ENCODE peak calls at places on chromosomes 1 and 21, in seven cellular contexts. O is IMR-90, S is H9, A is H1, G is mesenchymal stem cell, H is mesendoderm, Y is trophoblast cell. W is an unnamed sample.

GRCh38 chr1:67460648-67461500 is 30.7 kb upstream of the SERBP1 start:
- DNase-seq in O (no peak), S (peak; percentile 36), A (no peak), G (no peak), H (peak; percentile 18), Y (peak; percentile 57), W (no peak)

GRCh38 chr1:24926596-24927249 is 3.4 kb downstream of the RUNX3 start:
- DNase-seq in O (no peak), S (no peak), A (no peak), G (peak; percentile 23), H (peak; percentile 46), Y (no peak), W (peak; percentile 53)

GRCh38 chr1:153612111-153612754 is 704 bp downstream of the S100A16 start:
- DNase-seq in O (no peak), S (no peak), A (no peak), G (no peak), H (no peak), Y (no peak), W (no peak)

GRCh38 chr21:15631342-15631741 is 98.4 kb upstream of the USP25 start:
- DNase-seq in O (peak; percentile 71), S (no peak), A (no peak), G (peak; percentile 75), H (no peak), Y (peak; percentile 33), W (no peak)

GRCh38 chr1:190119683-190120082 is 358.0 kb downstream of the BRINP3 start:
- DNase-seq in O (no peak), S (no peak), A (no peak), G (no peak), H (peak; percentile 0), Y (no peak), W (no peak)

GRCh38 chr1:32273389-32274208 is 18.3 kb upstream of the HDAC1 start:
- DNase-seq in O (peak; percentile 9), S (peak; percentile 97), A (peak; percentile 77), G (peak; percentile 27), H (peak; percentile 92), Y (no peak), W (no peak)

GRCh38 chr1:237258871-237259270 is 216.9 kb downstream of the RYR2 start:
- DNase-seq in O (no peak), S (no peak), A (no peak), G (no peak), H (no peak), Y (no peak), W (no peak)

GRCh38 chr1:31814041-31814511 is 1.7 kb downstream of the SPOCD1 start:
- DNase-seq in O (no peak), S (no peak), A (no peak), G (no peak), H (no peak), Y (no peak), W (no peak)

GRCh38 chr21:27251752-27252151 is 284.9 kb upstream of the ADAMTS5 start:
- DNase-seq in O (no peak), S (no peak), A (no peak), G (no peak), H (no peak), Y (no peak), W (no peak)

GRCh38 chr1:13828454-13829151 is 128.6 kb downstream of the PRDM2 start:
- DNase-seq in O (no peak), S (peak; percentile 89), A (peak; percentile 93), G (no peak), H (peak; percentile 79), Y (no peak), W (no peak)

GRCh38 chr1:98739762-98740161 is 78.2 kb downstream of the SNX7 start:
- DNase-seq in O (no peak), S (no peak), A (no peak), G (no peak), H (no peak), Y (no peak), W (no peak)

GRCh38 chr1:169892176-169892818 is 1.4 kb downstream of the SCYL3 start:
- DNase-seq in O (no peak), S (no peak), A (no peak), G (no peak), H (no peak), Y (no peak), W (no peak)

GRCh38 chr21:41196990-41197389 is 29.0 kb downstream of the BACE2 start:
- DNase-seq in O (peak; percentile 43), S (no peak), A (no peak), G (no peak), H (no peak), Y (no peak), W (no peak)

GRCh38 chr1:202858306-202858705 is 30.6 kb downstream of the RABIF start:
- DNase-seq in O (peak; percentile 7), S (no peak), A (no peak), G (peak; percentile 29), H (no peak), Y (no peak), W (no peak)

GRCh38 chr21:38349111-38349746 is 92.4 kb downstream of the KCNJ15 start:
- DNase-seq in O (peak; percentile 6), S (no peak), A (no peak), G (no peak), H (no peak), Y (no peak), W (no peak)

GRCh38 chr1:14685078-14685477 is 86.6 kb downstream of the KAZN start:
- DNase-seq in O (no peak), S (no peak), A (no peak), G (no peak), H (no peak), Y (no peak), W (no peak)

GRCh38 chr21:14325575-14325974 is 57.4 kb downstream of the HSPA13 start:
- DNase-seq in O (no peak), S (no peak), A (no peak), G (no peak), H (no peak), Y (no peak), W (no peak)

GRCh38 chr1:241823925-241824324 is 24.1 kb upstream of the EXO1 start:
- DNase-seq in O (no peak), S (no peak), A (no peak), G (no peak), H (no peak), Y (no peak), W (no peak)

GRCh38 chr1:156146749-156147405 is 6.5 kb upstream of the SEMA4A start:
- DNase-seq in O (no peak), S (no peak), A (no peak), G (peak; percentile 68), H (no peak), Y (no peak), W (no peak)

GRCh38 chr1:245969274-245969673 is 537.8 kb downstream of the SMYD3 start:
- DNase-seq in O (peak; percentile 93), S (no peak), A (no peak), G (peak; percentile 92), H (peak; percentile 10), Y (no peak), W (no peak)

GRCh38 chr1:226248091-226248490 is 24.6 kb downstream of the MIXL1 start:
- DNase-seq in O (peak; percentile 38), S (no peak), A (no peak), G (peak; percentile 56), H (no peak), Y (no peak), W (no peak)

GRCh38 chr21:38898422-38899098 is 92.8 kb downstream of the ETS2 start:
- DNase-seq in O (no peak), S (no peak), A (no peak), G (no peak), H (no peak), Y (no peak), W (no peak)

GRCh38 chr1:22727873-22728272 is 17.2 kb downstream of the EPHB2 start:
- DNase-seq in O (no peak), S (no peak), A (no peak), G (no peak), H (no peak), Y (no peak), W (no peak)

GRCh38 chr1:8222789-8223188 is 95.1 kb upstream of the SLC45A1 start:
- DNase-seq in O (no peak), S (no peak), A (no peak), G (no peak), H (no peak), Y (no peak), W (no peak)

GRCh38 chr1:56995414-56996100 is 29.7 kb upstream of the C8B start:
- DNase-seq in O (no peak), S (no peak), A (no peak), G (no peak), H (no peak), Y (no peak), W (no peak)

GRCh38 chr1:56993355-56993985 is 27.7 kb upstream of the C8B start:
- DNase-seq in O (no peak), S (no peak), A (no peak), G (no peak), H (no peak), Y (no peak), W (no peak)

GRCh38 chr1:56992318-56993136 is 26.7 kb upstream of the C8B start:
- DNase-seq in O (no peak), S (no peak), A (no peak), G (no peak), H (no peak), Y (no peak), W (no peak)
- H3K23ac ChIP-seq in O (no peak overlapping the region), S (no peak overlapping the region), A (no peak overlapping the region), G (no peak overlapping the region), H (no peak overlapping the region), Y (no peak overlapping the region), W (no peak overlapping the region)

DNA sequence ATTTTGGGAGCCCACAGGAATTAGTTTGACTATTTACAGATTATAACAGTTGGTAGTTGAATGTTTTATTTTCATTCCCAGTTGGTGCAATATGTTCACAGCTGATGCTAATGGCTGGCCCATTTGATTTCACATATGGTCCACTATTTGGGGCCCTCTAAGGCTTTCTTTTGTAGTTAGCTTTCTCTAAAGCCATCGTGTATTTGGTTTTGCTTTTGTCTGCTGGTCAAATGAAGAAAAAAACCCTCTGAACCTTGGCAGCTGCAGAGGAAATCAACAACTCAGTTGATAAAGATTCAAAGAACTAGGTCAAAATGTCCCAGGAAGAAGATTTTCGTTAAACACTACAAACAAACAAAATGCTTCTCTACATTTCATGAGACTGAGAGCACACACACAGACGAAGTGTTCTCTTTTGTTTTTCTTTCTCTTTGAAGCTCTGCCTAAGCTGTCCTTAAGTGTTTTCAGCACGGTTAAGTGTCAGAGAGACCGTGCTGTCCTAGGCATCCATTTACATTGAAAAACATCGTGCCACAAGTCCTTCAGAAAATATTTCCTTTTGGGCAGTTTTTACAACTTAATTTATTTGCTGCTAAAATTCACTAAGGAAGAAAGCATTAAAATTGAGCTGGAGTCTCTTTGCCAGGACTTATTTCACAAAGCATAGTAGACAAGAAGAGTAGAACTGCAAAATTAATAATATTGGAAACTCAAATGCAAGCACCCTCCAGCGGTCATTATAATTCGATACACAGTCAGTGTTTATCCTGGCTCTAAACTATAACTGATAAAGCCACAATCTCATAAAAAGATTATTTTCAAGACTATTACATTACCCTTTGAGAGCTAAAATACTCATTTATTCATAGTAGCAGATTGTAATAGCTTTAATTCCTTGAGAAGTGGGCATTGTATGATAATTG is 655.1 kb downstream of the RWDD3 start:
- DNase-seq in O (no peak), S (no peak), A (no peak), G (no peak), H (peak; percentile 27), Y (no peak), W (peak; percentile 3)
- H3K18ac ChIP-seq in O (no peak overlapping the region), S (no peak overlapping the region), A (no peak overlapping the region), G (no peak overlapping the region), H (peak overlapping the region; percentile 28), Y (no peak overlapping the region), W (no peak overlapping the region)

GRCh38 chr1:16613185-16614147 is at the start of gene NBPF1:
- DNase-seq in O (peak; percentile 94), S (peak; percentile 100), A (peak; percentile 100), G (peak; percentile 97), H (peak; percentile 100), Y (peak; percentile 100), W (peak; percentile 100)
- H3K23ac ChIP-seq in O (peak within 1 kb of the TSS; percentile 91), S (no peak within 1 kb of the TSS), A (no peak within 1 kb of the TSS), G (no peak within 1 kb of the TSS), H (peak within 1 kb of the TSS; percentile 75), Y (no peak within 1 kb of the TSS), W (peak within 1 kb of the TSS; percentile 100)

GRCh38 chr1:160308451-160309182 is 23.7 kb upstream of the PEX19 start:
- DNase-seq in O (no peak), S (no peak), A (no peak), G (no peak), H (no peak), Y (peak; percentile 76), W (no peak)
- H3K18ac ChIP-seq in O (no peak overlapping the region), S (no peak overlapping the region), A (no peak overlapping the region), G (no peak overlapping the region), H (no peak overlapping the region), Y (no peak overlapping the region), W (no peak overlapping the region)